ENCODE peak calls at places on chromosomes 13 and 19, in eight cellular contexts. H is tibial nerve, I is BE2C, U is HAP-1, T is ovary, J is heart left ventricle, Q is breast epithelium, L is AG04450. G is an unnamed sample.

GRCh38 chr13:23786607-23787006 is 102.6 kb downstream of the MIPEP start:
- DNase-seq in H (no peak), I (no peak), U (no peak), T (no peak), J (no peak), Q (no peak), L (no peak), G (no peak)

GRCh38 chr13:76474356-76474755 is 411.8 kb downstream of the KCTD12 start:
- DNase-seq in H (no peak), I (no peak), U (no peak), T (no peak), J (no peak), Q (no peak), L (no peak), G (no peak)

GRCh38 chr13:99969934-99970760 is 1.4 kb downstream of the ZIC5 start:
- DNase-seq in H (no peak), I (peak; percentile 58), U (peak; percentile 86), T (no peak), J (no peak), Q (no peak), L (no peak), G (no peak)

GRCh38 chr19:43789029-43789428 is 8.3 kb upstream of the KCNN4 start:
- DNase-seq in H (no peak), I (no peak), U (peak; percentile 46), T (no peak), J (no peak), Q (no peak), L (no peak), G (no peak)

GRCh38 chr13:27533155-27533643 is 82.8 kb upstream of the MTIF3 start:
- DNase-seq in H (peak; percentile 54), I (peak; percentile 85), U (peak; percentile 86), T (peak; percentile 64), J (peak; percentile 90), Q (peak; percentile 52), L (peak; percentile 41), G (peak; percentile 79)

GRCh38 chr13:98449273-98449672 is 127.6 kb downstream of the STK24 start:
- DNase-seq in H (no peak), I (no peak), U (no peak), T (no peak), J (no peak), Q (no peak), L (no peak), G (no peak)

GRCh38 chr13:53104120-53104519 is 75.5 kb downstream of the OLFM4 start:
- DNase-seq in H (no peak), I (no peak), U (no peak), T (no peak), J (no peak), Q (no peak), L (no peak), G (no peak)

GRCh38 chr13:35470671-35471465 is 5.6 kb downstream of the MAB21L1 start:
- DNase-seq in H (peak; percentile 28), I (peak; percentile 89), U (no peak), T (peak; percentile 39), J (peak; percentile 65), Q (no peak), L (no peak), G (no peak)

GRCh38 chr19:50661675-50662441 is 12.6 kb downstream of the C19orf81 start:
- DNase-seq in H (no peak), I (no peak), U (no peak), T (no peak), J (no peak), Q (no peak), L (no peak), G (no peak)

GRCh38 chr19:57212109-57212508 is 18.7 kb upstream of the AURKC start:
- DNase-seq in H (no peak), I (no peak), U (no peak), T (no peak), J (no peak), Q (no peak), L (no peak), G (no peak)

GRCh38 chr13:37313383-37313782 is 207.9 kb upstream of the CSNK1A1L start:
- DNase-seq in H (no peak), I (no peak), U (no peak), T (no peak), J (no peak), Q (no peak), L (peak; percentile 71), G (no peak)

GRCh38 chr19:10797541-10798256 is 38.3 kb downstream of the TMED1 start:
- DNase-seq in H (no peak), I (no peak), U (no peak), T (no peak), J (no peak), Q (no peak), L (no peak), G (peak; percentile 43)

GRCh38 chr19:4310247-4311121 is 6.1 kb downstream of the FSD1 start:
- DNase-seq in H (no peak), I (peak; percentile 56), U (peak; percentile 61), T (no peak), J (no peak), Q (no peak), L (no peak), G (no peak)

GRCh38 chr19:49688531-49689132 is 762 bp upstream of the ADM5 start:
- DNase-seq in H (no peak), I (no peak), U (no peak), T (no peak), J (no peak), Q (no peak), L (no peak), G (no peak)

GRCh38 chr19:57947419-57948134 is at the start of gene ZNF256:
- DNase-seq in H (peak; percentile 74), I (peak; percentile 98), U (peak; percentile 94), T (peak; percentile 93), J (peak; percentile 98), Q (peak; percentile 92), L (peak; percentile 78), G (peak; percentile 89)

GRCh38 chr19:22261596-22261995 is 24.6 kb upstream of the ZNF729 start:
- DNase-seq in H (no peak), I (no peak), U (no peak), T (no peak), J (no peak), Q (no peak), L (no peak), G (no peak)

GRCh38 chr13:99123101-99124045 is 77.3 kb upstream of the UBAC2 start:
- DNase-seq in H (no peak), I (no peak), U (no peak), T (no peak), J (no peak), Q (no peak), L (no peak), G (no peak)

DNA sequence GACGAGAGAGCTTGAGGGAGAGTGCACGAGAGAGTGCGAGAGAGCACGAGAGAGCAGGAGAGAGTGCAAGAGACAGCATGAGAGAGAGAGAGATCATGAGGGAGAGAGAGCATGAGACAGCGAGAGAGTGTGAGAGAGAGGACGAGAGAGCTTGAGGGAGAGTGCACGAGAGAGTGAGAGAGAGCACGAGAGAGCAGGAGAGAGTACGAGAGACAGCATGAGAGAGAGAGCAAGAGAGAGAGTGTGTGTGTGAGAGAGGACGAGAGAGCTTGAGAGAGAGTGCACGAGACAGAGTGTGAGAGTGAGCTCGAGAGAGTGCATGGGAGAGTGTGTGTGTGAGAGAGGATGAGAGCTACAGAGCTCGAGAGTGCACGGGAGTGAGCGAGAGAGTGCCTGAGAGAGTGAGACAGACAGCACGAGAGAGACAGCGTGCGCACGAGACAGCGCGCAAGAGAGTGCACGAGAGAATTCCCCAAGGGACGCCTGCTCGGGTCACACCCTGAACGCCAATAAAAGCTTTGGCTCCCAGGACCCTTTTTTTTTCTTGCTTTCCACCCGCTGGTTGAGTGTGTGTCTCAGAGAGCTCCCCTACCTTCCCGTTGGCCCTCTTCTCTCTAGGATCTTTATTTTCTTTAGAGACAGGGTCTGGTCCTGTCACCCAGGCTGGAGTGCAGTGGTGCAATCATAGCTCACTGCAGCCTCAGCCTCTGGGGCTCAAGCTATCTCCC is 3.7 kb downstream of the CD70 start:
- DNase-seq in H (no peak), I (no peak), U (peak; percentile 65), T (no peak), J (no peak), Q (no peak), L (no peak), G (no peak)
- H3K27me3 ChIP-seq in H (peaks cover 83% of the 10 kb centered on the region), I (peaks cover 49% of the 10 kb centered on the region), U (no peaks in the 10 kb centered on the region), T (no peaks in the 10 kb centered on the region), J (peaks cover 78% of the 10 kb centered on the region), Q (peaks cover 80% of the 10 kb centered on the region), L (peaks cover 34% of the 10 kb centered on the region), G (peaks cover 77% of the 10 kb centered on the region)

GRCh38 chr19:29840066-29840950 is 28.5 kb downstream of the CCNE1 start:
- DNase-seq in H (no peak), I (no peak), U (no peak), T (no peak), J (no peak), Q (no peak), L (no peak), G (peak; percentile 42)
- H3K27me3 ChIP-seq in H (peaks cover 9% of the 10 kb centered on the region), I (peaks cover 7% of the 10 kb centered on the region), U (no peaks in the 10 kb centered on the region), T (no peaks in the 10 kb centered on the region), J (no peaks in the 10 kb centered on the region), Q (peaks cover 18% of the 10 kb centered on the region), L (peaks cover 25% of the 10 kb centered on the region), G (no peaks in the 10 kb centered on the region)

GRCh38 chr19:35510626-35510964 is 2.9 kb downstream of the DMKN start:
- DNase-seq in H (no peak), I (no peak), U (no peak), T (no peak), J (no peak), Q (no peak), L (no peak), G (no peak)

GRCh38 chr19:35509861-35510625 is 3.4 kb downstream of the DMKN start:
- DNase-seq in H (peak; percentile 33), I (peak; percentile 78), U (peak; percentile 93), T (peak; percentile 83), J (peak; percentile 75), Q (peak; percentile 83), L (no peak), G (peak; percentile 78)

GRCh38 chr19:35507561-35507960 is 5.9 kb downstream of the DMKN start:
- DNase-seq in H (no peak), I (no peak), U (no peak), T (no peak), J (no peak), Q (no peak), L (no peak), G (no peak)

GRCh38 chr19:35508129-35508528 is 5.3 kb downstream of the DMKN start:
- DNase-seq in H (no peak), I (no peak), U (no peak), T (no peak), J (no peak), Q (no peak), L (no peak), G (no peak)

GRCh38 chr19:35509018-35509652 is 4.3 kb downstream of the DMKN start:
- DNase-seq in H (no peak), I (no peak), U (peak; percentile 77), T (peak; percentile 61), J (no peak), Q (peak; percentile 68), L (no peak), G (no peak)
- H3K27me3 ChIP-seq in H (peaks cover 73% of the 10 kb centered on the region), I (peaks cover 78% of the 10 kb centered on the region), U (no peaks in the 10 kb centered on the region), T (no peaks in the 10 kb centered on the region), J (peaks cover 13% of the 10 kb centered on the region), Q (no peaks in the 10 kb centered on the region), L (peaks cover 48% of the 10 kb centered on the region), G (no peaks in the 10 kb centered on the region)

DNA sequence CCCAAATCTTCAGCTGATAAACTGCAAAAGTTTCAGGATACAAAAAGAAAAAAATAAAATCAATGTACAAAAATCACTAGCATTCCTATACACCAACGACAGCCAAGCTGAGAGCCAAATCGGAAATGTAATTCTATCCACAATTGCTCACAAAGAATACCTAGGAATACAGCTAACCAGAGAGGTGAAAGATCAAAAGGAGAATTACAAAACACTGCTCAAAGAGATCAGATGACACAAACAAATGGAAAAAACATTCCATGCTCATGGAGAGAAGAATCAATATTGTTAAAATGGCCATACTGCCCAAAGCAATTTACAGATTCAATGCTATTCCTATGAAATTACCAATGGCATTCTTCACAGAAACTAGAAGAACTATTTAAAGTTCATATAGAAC is 29.5 kb downstream of the NLRP11 start:
- DNase-seq in H (no peak), I (no peak), U (no peak), T (no peak), J (no peak), Q (no peak), L (no peak), G (no peak)
- H3K27me3 ChIP-seq in H (no peaks in the 10 kb centered on the region), I (peaks cover 15% of the 10 kb centered on the region), U (no peaks in the 10 kb centered on the region), T (no peaks in the 10 kb centered on the region), J (no peaks in the 10 kb centered on the region), Q (no peaks in the 10 kb centered on the region), L (no peaks in the 10 kb centered on the region), G (no peaks in the 10 kb centered on the region)